ENCODE peak calls at places on chromosomes 12 and 14, in seven cellular contexts. A is GM12878, H is HCT116, Z is H1, I is K562, X is SK-N-SH, T is HepG2. L is an unnamed sample.

GRCh38 chr12:106179086-106179485 is 40.3 kb upstream of the NUAK1 start:
- DNase-seq in A (no peak), H (no peak), Z (no peak), I (no peak), X (no peak), T (peak), L (peak)

GRCh38 chr12:92472198-92472597 is 230.6 kb upstream of the PLEKHG7 start:
- DNase-seq in A (no peak), H (no peak), Z (no peak), I (no peak), X (no peak), T (no peak), L (no peak)

GRCh38 chr12:30994274-30994673 is 67.7 kb downstream of the TSPAN11 start:
- DNase-seq in A (no peak), H (no peak), Z (no peak), I (no peak), X (no peak), T (no peak), L (no peak)

GRCh38 chr14:67477926-67478915 is 10.3 kb downstream of the TMEM229B start:
- DNase-seq in A (no peak), H (no peak), Z (no peak), I (no peak), X (no peak), T (no peak), L (peak)

GRCh38 chr12:117580718-117581062 is 219.3 kb upstream of the NOS1 start:
- DNase-seq in A (no peak), H (peak), Z (peak), I (peak), X (peak), T (no peak), L (no peak)

GRCh38 chr14:105843444-105844046 is 317.2 kb downstream of the TMEM121 start:
- DNase-seq in A (no peak), H (no peak), Z (no peak), I (no peak), X (no peak), T (no peak), L (no peak)

GRCh38 chr12:12983420-12984035 is 16.5 kb downstream of the HEBP1 start:
- DNase-seq in A (no peak), H (peak), Z (no peak), I (peak), X (peak), T (peak), L (no peak)

GRCh38 chr12:45433441-45433868 is 217.6 kb downstream of the ANO6 start:
- DNase-seq in A (no peak), H (no peak), Z (peak), I (no peak), X (no peak), T (peak), L (no peak)

GRCh38 chr12:6202846-6203245 is 2.6 kb downstream of the CD9 start:
- DNase-seq in A (no peak), H (no peak), Z (no peak), I (no peak), X (no peak), T (no peak), L (no peak)

GRCh38 chr12:75944097-75944904 is 87.3 kb downstream of the PHLDA1 start:
- DNase-seq in A (peak), H (peak), Z (no peak), I (peak), X (no peak), T (peak), L (no peak)

GRCh38 chr12:5441497-5442236 is 9.8 kb downstream of the NTF3 start:
- DNase-seq in A (no peak), H (no peak), Z (no peak), I (no peak), X (no peak), T (no peak), L (no peak)

GRCh38 chr12:46269429-46270241 is 792 bp upstream of the SLC38A1 start:
- DNase-seq in A (no peak), H (no peak), Z (peak), I (no peak), X (no peak), T (no peak), L (peak)

GRCh38 chr12:24111101-24111500 is 161.6 kb upstream of the SOX5 start:
- DNase-seq in A (no peak), H (no peak), Z (no peak), I (no peak), X (no peak), T (no peak), L (no peak)

GRCh38 chr12:24603371-24603770 is 345.5 kb downstream of the BCAT1 start:
- DNase-seq in A (no peak), H (no peak), Z (no peak), I (no peak), X (no peak), T (no peak), L (no peak)

GRCh38 chr14:21026251-21026987 is 1.6 kb upstream of the NDRG2 start:
- DNase-seq in A (no peak), H (no peak), Z (no peak), I (no peak), X (no peak), T (no peak), L (no peak)

GRCh38 chr12:3791475-3791874 is 38.6 kb upstream of the CRACR2A start:
- DNase-seq in A (no peak), H (no peak), Z (no peak), I (no peak), X (no peak), T (no peak), L (no peak)

GRCh38 chr12:3795800-3796133 is 42.9 kb upstream of the CRACR2A start:
- DNase-seq in A (no peak), H (no peak), Z (no peak), I (no peak), X (no peak), T (no peak), L (no peak)

GRCh38 chr12:3797649-3798048 is 44.7 kb upstream of the CRACR2A start:
- DNase-seq in A (no peak), H (no peak), Z (no peak), I (no peak), X (no peak), T (no peak), L (no peak)

GRCh38 chr12:3792623-3793288 is 39.8 kb upstream of the CRACR2A start:
- DNase-seq in A (no peak), H (no peak), Z (no peak), I (no peak), X (no peak), T (peak), L (no peak)

GRCh38 chr12:3795096-3795799 is 42.3 kb upstream of the CRACR2A start:
- DNase-seq in A (no peak), H (no peak), Z (no peak), I (no peak), X (no peak), T (peak), L (no peak)
- TF ChIP-seq JUND in A (no peak), H (no peak), Z (no peak), I (no peak), X (no peak), T (no peak), L (no peak)

GRCh38 chr14:91252901-91253794 is 8.6 kb upstream of the GPR68 start:
- DNase-seq in A (no peak), H (no peak), Z (peak), I (peak), X (peak), T (no peak), L (peak)
- TF ChIP-seq JUND in A (no peak), H (no peak), Z (no peak), I (no peak), X (no peak), T (no peak), L (no peak)

GRCh38 chr14:91374897-91375747 is 42.5 kb downstream of the CCDC88C start:
- DNase-seq in A (no peak), H (no peak), Z (no peak), I (no peak), X (no peak), T (no peak), L (no peak)
- TF ChIP-seq JUND in A (no peak), H (no peak), Z (no peak), I (no peak), X (no peak), T (no peak), L (no peak)

GRCh38 chr14:34387974-34388533 is 74.0 kb downstream of the SPTSSA start:
- DNase-seq in A (no peak), H (no peak), Z (no peak), I (no peak), X (no peak), T (no peak), L (no peak)
- TF ChIP-seq JUND in A (no peak), H (no peak), Z (no peak), I (no peak), X (no peak), T (no peak), L (no peak)

GRCh38 chr12:56878010-56878339 is 56.2 kb downstream of the SDR9C7 start:
- DNase-seq in A (no peak), H (no peak), Z (no peak), I (peak), X (no peak), T (peak), L (no peak)
- TF ChIP-seq JUND in A (no peak), H (no peak), Z (no peak), I (peak), X (no peak), T (peak), L (no peak)

GRCh38 chr12:15788266-15789214 is 648 bp downstream of the EPS8 start:
- DNase-seq in A (peak), H (peak), Z (no peak), I (no peak), X (no peak), T (peak), L (peak)
- TF ChIP-seq JUND in A (no peak), H (no peak), Z (no peak), I (no peak), X (no peak), T (no peak), L (no peak)

GRCh38 chr12:108728820-108729611 is 2.3 kb downstream of the CORO1C start:
- DNase-seq in A (no peak), H (no peak), Z (no peak), I (no peak), X (no peak), T (no peak), L (no peak)

GRCh38 chr12:108731866-108732461 is 646 bp upstream of the CORO1C start:
- DNase-seq in A (peak), H (peak), Z (peak), I (peak), X (peak), T (peak), L (peak)

GRCh38 chr12:108729612-108730336 is 1.5 kb downstream of the CORO1C start:
- DNase-seq in A (no peak), H (no peak), Z (no peak), I (peak), X (peak), T (peak), L (no peak)

GRCh38 chr12:108731105-108731865 is at the start of gene CORO1C:
- DNase-seq in A (peak), H (peak), Z (peak), I (peak), X (peak), T (peak), L (peak)

GRCh38 chr12:108730337-108731104 is 797 bp downstream of the CORO1C start:
- DNase-seq in A (no peak), H (peak), Z (peak), I (peak), X (peak), T (peak), L (peak)
- TF ChIP-seq JUND in A (no peak), H (no peak), Z (no peak), I (no peak), X (no peak), T (no peak), L (no peak)

DNA sequence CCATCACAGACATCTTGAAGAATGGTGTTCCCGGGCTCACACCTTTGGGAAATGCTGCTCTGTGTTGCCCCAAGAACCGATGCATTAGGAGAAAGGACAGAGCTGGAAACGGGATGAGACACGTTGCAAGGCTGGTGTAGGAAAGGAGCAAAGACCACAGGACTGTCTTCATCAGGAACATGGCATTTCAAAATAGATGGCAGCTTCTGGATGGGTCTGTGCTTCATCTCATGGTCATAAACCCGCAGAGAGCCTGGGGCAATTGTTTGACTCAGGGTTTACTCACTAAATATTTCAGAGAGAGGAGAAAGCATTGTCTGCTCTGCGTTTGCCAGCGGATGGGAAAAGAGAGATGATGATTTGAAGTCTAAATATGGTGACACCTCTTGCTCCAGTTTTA is 76.3 kb downstream of the CACNA1C start:
- DNase-seq in A (no peak), H (no peak), Z (no peak), I (no peak), X (peak), T (no peak), L (no peak)
- TF ChIP-seq JUND in A (no peak), H (no peak), Z (no peak), I (no peak), X (no peak), T (no peak), L (no peak)

GRCh38 chr12:116525418-116526001 is 33.7 kb upstream of the MAP1LC3B2 start:
- DNase-seq in A (no peak), H (peak), Z (no peak), I (no peak), X (no peak), T (no peak), L (peak)
- TF ChIP-seq JUND in A (no peak), H (no peak), Z (no peak), I (no peak), X (peak), T (no peak), L (peak)